ENCODE peak calls at places on chromosomes 2 and 18, in five cellular contexts. W is NCI-H345, X is T-cell, I is endothelial cell of umbilical vein, U is GM04504. A is an unnamed sample.

GRCh38 chr2:138180691-138181386 is 216.6 kb downstream of the HNMT start:
- DNase-seq in W (no peak), X (no peak), I (peak), U (no peak), A (no peak)

GRCh38 chr2:57022496-57022895 is 838.7 kb downstream of the CCDC85A start:
- DNase-seq in W (no peak), X (no peak), I (no peak), U (no peak), A (no peak)

GRCh38 chr2:176668879-176669395 is 399.7 kb downstream of the MTX2 start:
- DNase-seq in W (no peak), X (no peak), I (peak), U (no peak), A (no peak)

GRCh38 chr2:40281021-40281940 is 170.6 kb downstream of the SLC8A1 start:
- DNase-seq in W (no peak), X (no peak), I (peak), U (peak), A (peak)

GRCh38 chr18:49742563-49743295 is 70.6 kb downstream of the ACAA2 start:
- DNase-seq in W (no peak), X (no peak), I (no peak), U (no peak), A (no peak)

GRCh38 chr2:112629224-112629623 is 16.5 kb upstream of the SLC20A1 start:
- DNase-seq in W (no peak), X (no peak), I (no peak), U (no peak), A (no peak)

GRCh38 chr2:47904903-47905453 is 1.3 kb downstream of the FBXO11 start:
- DNase-seq in W (no peak), X (peak), I (peak), U (no peak), A (no peak)

GRCh38 chr2:28437142-28437835 is 44.6 kb downstream of the FOSL2 start:
- DNase-seq in W (no peak), X (no peak), I (no peak), U (no peak), A (no peak)

GRCh38 chr2:175840261-175840660 is 161.8 kb downstream of the LNPK start:
- DNase-seq in W (no peak), X (no peak), I (no peak), U (no peak), A (no peak)

GRCh38 chr18:27627927-27628326 is 442.8 kb upstream of the CHST9 start:
- DNase-seq in W (no peak), X (no peak), I (no peak), U (no peak), A (no peak)

GRCh38 chr2:9720352-9721093 is 89.7 kb upstream of the YWHAQ start:
- DNase-seq in W (peak), X (no peak), I (no peak), U (no peak), A (no peak)

GRCh38 chr2:158745067-158745865 is 49.9 kb upstream of the DAPL1 start:
- DNase-seq in W (peak), X (peak), I (peak), U (peak), A (peak)

GRCh38 chr2:1460851-1461418 is 47.7 kb downstream of the TPO start:
- DNase-seq in W (no peak), X (no peak), I (no peak), U (no peak), A (no peak)

GRCh38 chr2:197306691-197307030 is 3.9 kb downstream of the ANKRD44 start:
- DNase-seq in W (peak), X (no peak), I (no peak), U (no peak), A (no peak)

GRCh38 chr2:10668402-10669012 is 21.3 kb downstream of the NOL10 start:
- DNase-seq in W (peak), X (no peak), I (peak), U (no peak), A (peak)

GRCh38 chr2:125456851-125457250 is 1199.1 kb upstream of the GYPC start:
- DNase-seq in W (no peak), X (no peak), I (no peak), U (no peak), A (no peak)

GRCh38 chr2:74583504-74583903 is 29.0 kb downstream of the DOK1 start:
- DNase-seq in W (no peak), X (no peak), I (no peak), U (no peak), A (no peak)

GRCh38 chr2:76867854-76868253 is 654.3 kb downstream of the LRRTM4 start:
- DNase-seq in W (no peak), X (no peak), I (peak), U (no peak), A (no peak)

GRCh38 chr2:49616800-49617199 is 462.5 kb upstream of the FSHR start:
- DNase-seq in W (peak), X (no peak), I (no peak), U (no peak), A (no peak)

GRCh38 chr2:100269889-100270288 is 52.4 kb downstream of the LONRF2 start:
- DNase-seq in W (no peak), X (no peak), I (no peak), U (no peak), A (no peak)

GRCh38 chr2:53129851-53130250 is 637.8 kb upstream of the CHAC2 start:
- DNase-seq in W (no peak), X (no peak), I (no peak), U (peak), A (peak)

A was measured in AG09319.